ENCODE peak calls at places on chromosome 1, in eight cellular contexts. One of them, this sample, is unnamed.

GRCh38 chr1:234980224-234980656 is 148.4 kb downstream of the TOMM20 start:
- DNase-seq in SK-N-SH: no peak
- DNase-seq in mammary epithelial cell: no peak
- DNase-seq in AG04450: no peak
- DNase-seq in A549: no peak
- DNase-seq in tibial artery: no peak
- DNase-seq in left ventricle myocardium inferior: no peak
- DNase-seq in sigmoid colon: no peak
- DNase-seq in this sample: no peak

GRCh38 chr1:106564192-106564591 is 492.3 kb upstream of the PRMT6 start:
- DNase-seq in tibial artery: no peak
- DNase-seq in AG04450: no peak
- DNase-seq in SK-N-SH: no peak
- DNase-seq in mammary epithelial cell: no peak
- DNase-seq in sigmoid colon: no peak
- DNase-seq in A549: no peak
- DNase-seq in left ventricle myocardium inferior: no peak
- DNase-seq in this sample: no peak

GRCh38 chr1:21882721-21883415 is 54.2 kb downstream of the HSPG2 start:
- DNase-seq in SK-N-SH: no peak
- DNase-seq in mammary epithelial cell: no peak
- DNase-seq in left ventricle myocardium inferior: no peak
- DNase-seq in AG04450: no peak
- DNase-seq in A549: no peak
- DNase-seq in sigmoid colon: no peak
- DNase-seq in tibial artery: no peak
- DNase-seq in this sample: no peak

GRCh38 chr1:58765016-58765415 is 18.8 kb downstream of the JUN start:
- DNase-seq in SK-N-SH: no peak
- DNase-seq in sigmoid colon: no peak
- DNase-seq in tibial artery: no peak
- DNase-seq in AG04450: no peak
- DNase-seq in left ventricle myocardium inferior: no peak
- DNase-seq in A549: no peak
- DNase-seq in mammary epithelial cell: no peak
- DNase-seq in this sample: no peak

GRCh38 chr1:54835131-54835898 is 34.2 kb upstream of the TTC22 start:
- DNase-seq in A549: no peak
- DNase-seq in tibial artery: no peak
- DNase-seq in AG04450: no peak
- DNase-seq in sigmoid colon: no peak
- DNase-seq in SK-N-SH: no peak
- DNase-seq in mammary epithelial cell: no peak
- DNase-seq in left ventricle myocardium inferior: no peak
- DNase-seq in this sample: no peak

GRCh38 chr1:240241278-240241677 is 149.6 kb downstream of the FMN2 start:
- DNase-seq in SK-N-SH: no peak
- DNase-seq in tibial artery: no peak
- DNase-seq in sigmoid colon: no peak
- DNase-seq in left ventricle myocardium inferior: no peak
- DNase-seq in A549: no peak
- DNase-seq in mammary epithelial cell: no peak
- DNase-seq in AG04450: no peak
- DNase-seq in this sample: no peak

GRCh38 chr1:69710484-69710883 is 142.8 kb downstream of the LRRC7 start:
- DNase-seq in sigmoid colon: no peak
- DNase-seq in A549: no peak
- DNase-seq in mammary epithelial cell: no peak
- DNase-seq in AG04450: no peak
- DNase-seq in SK-N-SH: no peak
- DNase-seq in left ventricle myocardium inferior: no peak
- DNase-seq in tibial artery: no peak
- DNase-seq in this sample: no peak

GRCh38 chr1:153728305-153729066 is 636 bp downstream of the INTS3 start:
- DNase-seq in A549: peak
- DNase-seq in mammary epithelial cell: peak
- DNase-seq in sigmoid colon: peak
- DNase-seq in left ventricle myocardium inferior: peak
- DNase-seq in AG04450: no peak
- DNase-seq in tibial artery: peak
- DNase-seq in SK-N-SH: peak
- DNase-seq in this sample: peak

GRCh38 chr1:15685820-15686219 is 1.7 kb downstream of the PLEKHM2 start:
- DNase-seq in A549: no peak
- DNase-seq in sigmoid colon: no peak
- DNase-seq in AG04450: no peak
- DNase-seq in SK-N-SH: no peak
- DNase-seq in tibial artery: no peak
- DNase-seq in mammary epithelial cell: peak
- DNase-seq in left ventricle myocardium inferior: no peak
- DNase-seq in this sample: no peak

GRCh38 chr1:183129921-183130675 is 56.0 kb upstream of the LAMC2 start:
- DNase-seq in sigmoid colon: peak
- DNase-seq in mammary epithelial cell: no peak
- DNase-seq in A549: no peak
- DNase-seq in left ventricle myocardium inferior: no peak
- DNase-seq in AG04450: no peak
- DNase-seq in tibial artery: no peak
- DNase-seq in SK-N-SH: no peak
- DNase-seq in this sample: no peak

GRCh38 chr1:186577201-186577600 is 103.0 kb downstream of the PTGS2 start:
- DNase-seq in A549: no peak
- DNase-seq in SK-N-SH: no peak
- DNase-seq in AG04450: no peak
- DNase-seq in sigmoid colon: no peak
- DNase-seq in mammary epithelial cell: peak
- DNase-seq in left ventricle myocardium inferior: no peak
- DNase-seq in tibial artery: no peak
- DNase-seq in this sample: no peak

GRCh38 chr1:171158089-171158488 is 27.0 kb upstream of the FMO2 start:
- DNase-seq in mammary epithelial cell: no peak
- DNase-seq in sigmoid colon: no peak
- DNase-seq in A549: no peak
- DNase-seq in SK-N-SH: no peak
- DNase-seq in left ventricle myocardium inferior: no peak
- DNase-seq in AG04450: no peak
- DNase-seq in tibial artery: no peak
- DNase-seq in this sample: no peak

GRCh38 chr1:86648255-86648654 is 56.1 kb upstream of the SH3GLB1 start:
- DNase-seq in SK-N-SH: no peak
- DNase-seq in tibial artery: no peak
- DNase-seq in mammary epithelial cell: peak
- DNase-seq in AG04450: peak
- DNase-seq in sigmoid colon: no peak
- DNase-seq in left ventricle myocardium inferior: no peak
- DNase-seq in A549: no peak
- DNase-seq in this sample: no peak

GRCh38 chr1:85229574-85230097 is 28.8 kb upstream of the SYDE2 start:
- DNase-seq in A549: no peak
- DNase-seq in tibial artery: no peak
- DNase-seq in AG04450: no peak
- DNase-seq in left ventricle myocardium inferior: no peak
- DNase-seq in sigmoid colon: no peak
- DNase-seq in mammary epithelial cell: no peak
- DNase-seq in SK-N-SH: no peak
- DNase-seq in this sample: no peak

GRCh38 chr1:156750932-156751723 is at the start of gene HDGF:
- DNase-seq in sigmoid colon: peak
- DNase-seq in AG04450: no peak
- DNase-seq in mammary epithelial cell: peak
- DNase-seq in A549: no peak
- DNase-seq in left ventricle myocardium inferior: peak
- DNase-seq in tibial artery: peak
- DNase-seq in SK-N-SH: peak
- DNase-seq in this sample: peak

GRCh38 chr1:243716901-243717300 is 133.1 kb downstream of the AKT3 start:
- DNase-seq in SK-N-SH: no peak
- DNase-seq in AG04450: no peak
- DNase-seq in tibial artery: no peak
- DNase-seq in A549: no peak
- DNase-seq in left ventricle myocardium inferior: no peak
- DNase-seq in mammary epithelial cell: no peak
- DNase-seq in sigmoid colon: no peak
- DNase-seq in this sample: no peak
- H3K27ac ChIP-seq in SK-N-SH: peak
- H3K27ac ChIP-seq in AG04450: no peak
- H3K27ac ChIP-seq in tibial artery: no peak
- H3K27ac ChIP-seq in A549: no peak
- H3K27ac ChIP-seq in left ventricle myocardium inferior: no peak
- H3K27ac ChIP-seq in mammary epithelial cell: no peak
- H3K27ac ChIP-seq in sigmoid colon: no peak
- H3K27ac ChIP-seq in this sample: no peak

GRCh38 chr1:32138965-32139364 is 31.1 kb downstream of the KPNA6 start:
- DNase-seq in A549: peak
- DNase-seq in AG04450: no peak
- DNase-seq in tibial artery: no peak
- DNase-seq in sigmoid colon: no peak
- DNase-seq in left ventricle myocardium inferior: no peak
- DNase-seq in mammary epithelial cell: peak
- DNase-seq in SK-N-SH: no peak
- DNase-seq in this sample: no peak

GRCh38 chr1:32142446-32143301 is 34.8 kb downstream of the KPNA6 start:
- DNase-seq in left ventricle myocardium inferior: peak
- DNase-seq in sigmoid colon: peak
- DNase-seq in SK-N-SH: peak
- DNase-seq in A549: peak
- DNase-seq in AG04450: peak
- DNase-seq in tibial artery: peak
- DNase-seq in mammary epithelial cell: peak
- DNase-seq in this sample: peak

DNA sequence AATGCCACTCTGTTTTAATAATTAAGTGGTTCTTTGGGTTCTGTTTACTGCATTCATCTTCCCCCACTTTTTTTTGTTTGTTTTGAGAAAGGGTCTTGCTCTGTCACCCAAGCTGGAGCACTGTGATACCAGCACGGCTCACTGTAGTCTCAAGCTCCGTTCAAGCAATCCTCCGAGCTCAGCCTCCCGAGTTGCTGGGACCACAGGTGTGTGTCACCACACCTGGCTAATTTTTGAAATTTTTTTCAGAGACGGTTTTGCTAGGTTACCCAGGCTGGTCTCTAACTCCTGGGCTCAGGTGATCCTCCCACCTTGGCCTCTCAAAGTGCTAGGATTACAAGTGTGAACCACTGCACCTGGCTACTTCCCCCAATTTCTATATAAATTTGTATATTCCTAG is 29.3 kb downstream of the KPNA6 start:
- DNase-seq in A549: no peak
- DNase-seq in tibial artery: no peak
- DNase-seq in sigmoid colon: no peak
- DNase-seq in SK-N-SH: no peak
- DNase-seq in left ventricle myocardium inferior: no peak
- DNase-seq in AG04450: no peak
- DNase-seq in mammary epithelial cell: no peak
- DNase-seq in this sample: no peak
- H3K4me3 ChIP-seq in A549: no peak
- H3K4me3 ChIP-seq in tibial artery: no peak
- H3K4me3 ChIP-seq in sigmoid colon: no peak
- H3K4me3 ChIP-seq in SK-N-SH: no peak
- H3K4me3 ChIP-seq in left ventricle myocardium inferior: no peak
- H3K4me3 ChIP-seq in AG04450: no peak
- H3K4me3 ChIP-seq in mammary epithelial cell: no peak
- H3K4me3 ChIP-seq in this sample: no peak

GRCh38 chr1:200181861-200182260 is 154.4 kb downstream of the NR5A2 start:
- DNase-seq in mammary epithelial cell: peak
- DNase-seq in sigmoid colon: no peak
- DNase-seq in left ventricle myocardium inferior: no peak
- DNase-seq in SK-N-SH: no peak
- DNase-seq in AG04450: no peak
- DNase-seq in A549: no peak
- DNase-seq in tibial artery: no peak
- DNase-seq in this sample: no peak

GRCh38 chr1:200183637-200184036 is 156.1 kb downstream of the NR5A2 start:
- DNase-seq in left ventricle myocardium inferior: no peak
- DNase-seq in A549: no peak
- DNase-seq in AG04450: no peak
- DNase-seq in SK-N-SH: no peak
- DNase-seq in mammary epithelial cell: no peak
- DNase-seq in sigmoid colon: no peak
- DNase-seq in tibial artery: no peak
- DNase-seq in this sample: no peak

GRCh38 chr1:200180821-200181220 is 153.3 kb downstream of the NR5A2 start:
- DNase-seq in sigmoid colon: no peak
- DNase-seq in left ventricle myocardium inferior: no peak
- DNase-seq in mammary epithelial cell: peak
- DNase-seq in AG04450: no peak
- DNase-seq in A549: peak
- DNase-seq in SK-N-SH: no peak
- DNase-seq in tibial artery: no peak
- DNase-seq in this sample: no peak

GRCh38 chr1:200182701-200183100 is 155.2 kb downstream of the NR5A2 start:
- DNase-seq in A549: no peak
- DNase-seq in mammary epithelial cell: no peak
- DNase-seq in sigmoid colon: no peak
- DNase-seq in left ventricle myocardium inferior: no peak
- DNase-seq in SK-N-SH: no peak
- DNase-seq in AG04450: no peak
- DNase-seq in tibial artery: no peak
- DNase-seq in this sample: no peak

DNA sequence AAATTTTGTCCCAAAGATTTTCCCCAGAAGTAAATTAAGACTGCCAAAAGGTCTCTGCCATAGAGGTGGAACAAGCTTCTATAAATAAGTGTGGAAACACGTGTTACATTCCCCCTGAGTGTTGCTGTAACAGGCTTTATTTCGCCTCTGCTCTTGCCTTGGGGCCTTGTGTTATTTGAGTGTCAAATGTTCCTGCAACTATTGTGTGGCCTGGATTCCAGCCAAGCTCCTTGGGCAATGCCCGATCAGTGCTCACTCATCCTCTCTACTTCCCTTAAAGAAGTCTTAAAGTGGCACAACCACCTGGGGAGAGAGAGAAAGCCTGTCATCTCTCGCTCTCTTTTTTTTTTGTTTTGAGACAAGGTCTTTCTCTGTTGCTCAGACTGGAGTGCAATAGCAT is 156.7 kb downstream of the NR5A2 start:
- DNase-seq in SK-N-SH: no peak
- DNase-seq in tibial artery: peak
- DNase-seq in mammary epithelial cell: peak
- DNase-seq in AG04450: no peak
- DNase-seq in left ventricle myocardium inferior: peak
- DNase-seq in sigmoid colon: peak
- DNase-seq in A549: peak
- DNase-seq in this sample: no peak
- H3K27ac ChIP-seq in SK-N-SH: no peak
- H3K27ac ChIP-seq in tibial artery: no peak
- H3K27ac ChIP-seq in mammary epithelial cell: no peak
- H3K27ac ChIP-seq in AG04450: no peak
- H3K27ac ChIP-seq in left ventricle myocardium inferior: peak
- H3K27ac ChIP-seq in sigmoid colon: no peak
- H3K27ac ChIP-seq in A549: peak
- H3K27ac ChIP-seq in this sample: no peak

DNA sequence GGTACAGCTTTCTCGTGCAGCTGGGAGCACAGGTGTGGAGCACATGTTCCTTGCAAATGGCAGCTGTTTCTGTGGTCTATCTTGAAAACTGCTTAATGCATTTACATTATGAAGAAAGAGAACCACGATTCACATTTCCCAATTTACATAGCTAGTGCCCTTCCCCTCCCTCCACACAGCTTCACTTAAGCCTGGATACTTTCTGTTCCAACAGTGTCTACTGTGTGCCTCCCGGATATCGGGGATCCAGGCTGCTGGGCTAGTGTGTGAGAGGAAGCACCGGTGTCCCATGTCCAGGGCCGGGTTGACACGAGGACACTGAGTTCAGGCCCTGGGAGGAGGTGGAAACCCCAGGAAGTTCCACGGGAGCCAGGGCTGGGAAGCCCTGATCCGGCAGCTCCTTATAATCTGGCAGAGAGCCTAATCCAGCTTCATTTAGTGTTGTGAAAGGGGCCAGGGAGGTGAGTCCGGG is 31.7 kb downstream of the TMCC2 start:
- DNase-seq in left ventricle myocardium inferior: peak
- DNase-seq in sigmoid colon: no peak
- DNase-seq in A549: no peak
- DNase-seq in mammary epithelial cell: no peak
- DNase-seq in tibial artery: no peak
- DNase-seq in SK-N-SH: no peak
- DNase-seq in AG04450: no peak
- DNase-seq in this sample: no peak
- H3K4me3 ChIP-seq in left ventricle myocardium inferior: peak
- H3K4me3 ChIP-seq in sigmoid colon: no peak
- H3K4me3 ChIP-seq in A549: no peak
- H3K4me3 ChIP-seq in mammary epithelial cell: no peak
- H3K4me3 ChIP-seq in tibial artery: no peak
- H3K4me3 ChIP-seq in SK-N-SH: no peak
- H3K4me3 ChIP-seq in AG04450: no peak
- H3K4me3 ChIP-seq in this sample: no peak